ENCODE peak calls at places on chromosomes 5 and 9, in nine cellular contexts. J is iris pigment epithelial cell, H is foreskin fibroblast, O is HTR-8/SVneo, X is pulmonary artery endothelial cell, M is posterior cingulate gyrus, P is activated gamma-delta T cell treated with Interleukin-2 at 50 U/mL for 16 hours, R is AML-193, E is T-cell. A is an unnamed sample.

GRCh38 chr5:180795771-180796313 is 6.8 kb downstream of the MGAT1 start:
- DNase-seq in R (no peak), H (no peak), E (no peak), M (no peak), J (no peak), O (no peak), P (no peak), X (no peak), A (no peak)

GRCh38 chr9:136019041-136019680 is 58.0 kb upstream of the UBAC1 start:
- DNase-seq in X (no peak), O (no peak), H (no peak), J (no peak), R (no peak), M (peak; percentile 72), P (no peak), E (no peak), A (no peak)

GRCh38 chr5:157994271-157994691 is 135.3 kb upstream of the CLINT1 start:
- DNase-seq in E (no peak), R (no peak), O (no peak), H (no peak), P (peak; percentile 33), X (no peak), J (peak; percentile 14), M (no peak), A (no peak)

GRCh38 chr5:142597546-142598337 is 88.1 kb downstream of the FGF1 start:
- DNase-seq in M (peak; percentile 88), R (no peak), O (peak; percentile 46), J (peak; percentile 86), P (no peak), E (no peak), X (no peak), H (peak; percentile 95), A (peak; percentile 79)

GRCh38 chr5:153463806-153464205 is 26.7 kb upstream of the GRIA1 start:
- DNase-seq in O (peak; percentile 13), R (no peak), J (peak; percentile 84), M (no peak), E (no peak), X (no peak), H (peak; percentile 91), P (no peak), A (no peak)

GRCh38 chr9:110148868-110149267 is 59.1 kb downstream of the C9orf152 start:
- DNase-seq in P (no peak), J (no peak), H (no peak), M (no peak), R (no peak), O (no peak), E (no peak), X (no peak), A (no peak)

GRCh38 chr5:126354012-126354856 is 69.0 kb upstream of the GRAMD2B start:
- DNase-seq in E (no peak), O (peak; percentile 75), P (no peak), X (no peak), H (peak; percentile 93), M (no peak), J (peak; percentile 98), R (peak; percentile 51), A (peak; percentile 35)

GRCh38 chr5:112757468-112758208 is 20.0 kb downstream of the APC start:
- DNase-seq in E (no peak), X (peak; percentile 15), O (peak; percentile 39), H (peak; percentile 72), M (no peak), P (no peak), R (peak; percentile 69), J (peak; percentile 65), A (peak; percentile 64)

GRCh38 chr5:41641621-41642020 is 131.2 kb upstream of the PLCXD3 start:
- DNase-seq in X (no peak), R (no peak), O (no peak), E (no peak), J (no peak), P (no peak), H (peak; percentile 5), M (no peak), A (peak; percentile 9)

GRCh38 chr9:112890106-112891081 is at the start of gene SLC46A2:
- DNase-seq in O (no peak), P (no peak), M (peak; percentile 90), R (no peak), E (no peak), X (no peak), J (no peak), H (peak; percentile 46), A (no peak)

GRCh38 chr9:37801959-37802711 is 1.5 kb downstream of the DCAF10 start:
- DNase-seq in M (no peak), R (no peak), E (no peak), P (no peak), J (no peak), H (no peak), O (no peak), X (no peak), A (no peak)

GRCh38 chr9:116005267-116005666 is 148.3 kb upstream of the PAPPA start:
- DNase-seq in H (no peak), R (no peak), P (no peak), O (no peak), J (no peak), M (no peak), X (no peak), E (no peak), A (no peak)

GRCh38 chr9:105053209-105053652 is 125.3 kb upstream of the ABCA1 start:
- DNase-seq in O (no peak), P (no peak), E (no peak), M (no peak), H (peak; percentile 91), J (peak; percentile 98), X (no peak), R (peak; percentile 61), A (no peak)

GRCh38 chr9:126615251-126615790 is 1.6 kb downstream of the LMX1B start:
- DNase-seq in O (no peak), P (no peak), J (peak; percentile 69), E (no peak), X (no peak), M (peak; percentile 67), R (no peak), H (no peak), A (no peak)

GRCh38 chr9:82549174-82549821 is 513.6 kb downstream of the RASEF start:
- DNase-seq in P (no peak), H (no peak), M (no peak), J (no peak), R (no peak), X (no peak), E (no peak), O (no peak), A (no peak)

GRCh38 chr5:113614191-113614590 is 100.7 kb downstream of the YTHDC2 start:
- DNase-seq in E (no peak), O (no peak), X (no peak), J (peak; percentile 24), R (no peak), M (no peak), P (no peak), H (peak; percentile 52), A (no peak)

GRCh38 chr5:14400085-14400484 is 181.5 kb upstream of the OTULINL start:
- DNase-seq in P (no peak), M (no peak), O (peak; percentile 66), E (no peak), H (peak; percentile 63), R (no peak), J (peak; percentile 78), X (no peak), A (no peak)

GRCh38 chr5:131671994-131672655 is 37.1 kb upstream of the RAPGEF6 start:
- DNase-seq in P (no peak), X (no peak), R (no peak), O (no peak), E (no peak), H (peak; percentile 85), J (peak; percentile 96), M (no peak), A (peak; percentile 16)

GRCh38 chr9:83062011-83062652 is 810 bp downstream of the RASEF start:
- DNase-seq in J (peak; percentile 15), E (no peak), X (no peak), R (no peak), M (peak; percentile 78), P (no peak), H (peak; percentile 64), O (no peak), A (no peak)

GRCh38 chr9:134630393-134630790 is 11.2 kb upstream of the COL5A1 start:
- DNase-seq in E (no peak), R (no peak), M (peak; percentile 59), X (no peak), O (no peak), J (no peak), H (no peak), P (no peak), A (no peak)

GRCh38 chr5:115723224-115723623 is 93.2 kb downstream of the CDO1 start:
- DNase-seq in X (no peak), M (no peak), E (no peak), O (no peak), H (no peak), J (no peak), R (no peak), P (no peak), A (no peak)

GRCh38 chr9:82939451-82939850 is 123.5 kb downstream of the RASEF start:
- DNase-seq in P (no peak), O (no peak), E (no peak), M (no peak), R (no peak), J (no peak), H (no peak), X (no peak), A (no peak)

GRCh38 chr9:125440411-125440810 is 178.8 kb downstream of the GAPVD1 start:
- DNase-seq in R (no peak), H (no peak), X (no peak), P (no peak), E (no peak), O (no peak), M (peak; percentile 63), J (no peak), A (no peak)

GRCh38 chr9:70525553-70525952 is 111.1 kb upstream of the KLF9 start:
- DNase-seq in O (no peak), R (peak; percentile 88), E (no peak), J (peak; percentile 87), X (peak; percentile 33), P (no peak), M (no peak), H (peak; percentile 70), A (no peak)